ENCODE peak calls at places on chromosomes 12 and 14, in four cellular contexts. C is Peyer's patch, P is WTC11, L is osteocyte. E is an unnamed sample.

GRCh38 chr14:52473557-52473956 is 78.7 kb downstream of the TXNDC16 start:
- DNase-seq in C (no peak), P (no peak), L (no peak), E (no peak)

GRCh38 chr12:65403188-65403587 is 124.7 kb downstream of the MSRB3 start:
- DNase-seq in L (no peak), P (no peak), C (no peak), E (no peak)

GRCh38 chr12:9759680-9760592 is 765 bp downstream of the CD69 start:
- DNase-seq in C (no peak), P (no peak), L (no peak), E (no peak)

GRCh38 chr12:64452559-64453329 is 824 bp downstream of the TBK1 start:
- DNase-seq in L (no peak), C (peak; percentile 57), P (no peak), E (no peak)

GRCh38 chr12:27523305-27523641 is 733 bp upstream of the PPFIBP1 start:
- DNase-seq in C (no peak), P (no peak), L (no peak), E (no peak)

GRCh38 chr12:32126720-32127119 is 20.1 kb downstream of the BICD1 start:
- DNase-seq in P (no peak), L (no peak), C (no peak), E (no peak)

GRCh38 chr12:6367969-6368892 is 7.1 kb downstream of the SCNN1A start:
- DNase-seq in C (no peak), P (no peak), L (no peak), E (no peak)

GRCh38 chr14:84643438-84643837 is 886.5 kb upstream of the FLRT2 start:
- DNase-seq in C (no peak), P (no peak), L (no peak), E (no peak)

GRCh38 chr12:19288603-19289244 is 150.6 kb upstream of the AEBP2 start:
- DNase-seq in P (no peak), L (no peak), C (no peak), E (no peak)

GRCh38 chr12:118052324-118053070 is 8.5 kb downstream of the WSB2 start:
- DNase-seq in P (no peak), L (peak; percentile 86), C (peak; percentile 87), E (no peak)

GRCh38 chr14:73243341-73243740 is 6.0 kb downstream of the PAPLN start:
- DNase-seq in C (no peak), L (no peak), P (no peak), E (no peak)

GRCh38 chr12:110689601-110690430 is 901 bp upstream of the HVCN1 start:
- DNase-seq in P (no peak), C (peak; percentile 77), L (no peak), E (no peak)

GRCh38 chr12:114858388-114859146 is 174.6 kb upstream of the TBX3 start:
- DNase-seq in P (peak; percentile 36), L (no peak), C (peak; percentile 82), E (no peak)

GRCh38 chr14:96095058-96095457 is 55.9 kb downstream of the C14orf132 start:
- DNase-seq in L (no peak), P (no peak), C (peak; percentile 26), E (no peak)

GRCh38 chr12:47088021-47088944 is 8.5 kb upstream of the AMIGO2 start:
- DNase-seq in C (no peak), L (no peak), P (no peak), E (no peak)

GRCh38 chr14:74572829-74573360 is 39.1 kb downstream of the LTBP2 start:
- DNase-seq in C (no peak), L (no peak), P (no peak), E (no peak)

GRCh38 chr12:90010089-90010488 is 301.5 kb upstream of the ATP2B1 start:
- DNase-seq in C (no peak), P (no peak), L (no peak), E (no peak)

GRCh38 chr12:98188649-98189048 is 326.7 kb upstream of the TMPO start:
- DNase-seq in C (no peak), L (no peak), P (no peak), E (no peak)

GRCh38 chr14:94625353-94625635 is 13.1 kb downstream of the SERPINA3 start:
- DNase-seq in L (no peak), C (no peak), P (no peak), E (no peak)

GRCh38 chr12:77152623-77153193 is 87.3 kb upstream of the E2F7 start:
- DNase-seq in L (no peak), C (no peak), P (no peak), E (no peak)

GRCh38 chr12:47938093-47938492 is 25.3 kb upstream of the TMEM106C start:
- DNase-seq in P (no peak), L (no peak), C (no peak), E (no peak)

GRCh38 chr14:33945329-33945728 is 5.5 kb downstream of the EGLN3 start:
- DNase-seq in P (no peak), L (no peak), C (no peak), E (no peak)

GRCh38 chr14:102822311-102822863 is 45.1 kb downstream of the TRAF3 start:
- DNase-seq in C (no peak), L (no peak), P (no peak), E (no peak)

GRCh38 chr12:50751921-50752721 is 11.8 kb upstream of the ATF1 start:
- DNase-seq in P (no peak), C (no peak), L (no peak), E (peak; percentile 18)

GRCh38 chr12:24232531-24232930 is 283.1 kb upstream of the SOX5 start:
- DNase-seq in C (no peak), L (no peak), P (no peak), E (no peak)

GRCh38 chr12:80709811-80710726 is 2.6 kb downstream of the MYF6 start:
- DNase-seq in P (peak; percentile 62), L (no peak), C (no peak), E (no peak)

GRCh38 chr14:92586001-92586947 is 72.7 kb downstream of the RIN3 start:
- DNase-seq in C (peak; percentile 49), P (no peak), L (no peak), E (no peak)

GRCh38 chr12:91877022-91877421 is 268.6 kb downstream of the BTG1 start:
- DNase-seq in L (no peak), C (peak; percentile 93), P (no peak), E (no peak)

GRCh38 chr12:716506-716905 is 35.9 kb upstream of the WNK1 start:
- DNase-seq in C (no peak), L (no peak), P (no peak), E (no peak)

GRCh38 chr14:32588448-32589320 is 259.6 kb downstream of the AKAP6 start:
- DNase-seq in P (peak; percentile 20), L (no peak), C (peak; percentile 67), E (no peak)

GRCh38 chr12:66288121-66288520 is 14.2 kb upstream of the HELB start:
- DNase-seq in L (no peak), P (no peak), C (peak; percentile 56), E (no peak)

GRCh38 chr12:1205512-1206060 is 214.6 kb downstream of the ERC1 start:
- DNase-seq in P (no peak), C (no peak), L (no peak), E (no peak)

GRCh38 chr14:99278836-99279235 is 6.8 kb upstream of the BCL11B start:
- DNase-seq in P (no peak), C (no peak), L (peak; percentile 34), E (no peak)
- TF ChIP-seq CTCF in P (no peak), C (no peak), L (no peak), E (no peak)

DNA sequence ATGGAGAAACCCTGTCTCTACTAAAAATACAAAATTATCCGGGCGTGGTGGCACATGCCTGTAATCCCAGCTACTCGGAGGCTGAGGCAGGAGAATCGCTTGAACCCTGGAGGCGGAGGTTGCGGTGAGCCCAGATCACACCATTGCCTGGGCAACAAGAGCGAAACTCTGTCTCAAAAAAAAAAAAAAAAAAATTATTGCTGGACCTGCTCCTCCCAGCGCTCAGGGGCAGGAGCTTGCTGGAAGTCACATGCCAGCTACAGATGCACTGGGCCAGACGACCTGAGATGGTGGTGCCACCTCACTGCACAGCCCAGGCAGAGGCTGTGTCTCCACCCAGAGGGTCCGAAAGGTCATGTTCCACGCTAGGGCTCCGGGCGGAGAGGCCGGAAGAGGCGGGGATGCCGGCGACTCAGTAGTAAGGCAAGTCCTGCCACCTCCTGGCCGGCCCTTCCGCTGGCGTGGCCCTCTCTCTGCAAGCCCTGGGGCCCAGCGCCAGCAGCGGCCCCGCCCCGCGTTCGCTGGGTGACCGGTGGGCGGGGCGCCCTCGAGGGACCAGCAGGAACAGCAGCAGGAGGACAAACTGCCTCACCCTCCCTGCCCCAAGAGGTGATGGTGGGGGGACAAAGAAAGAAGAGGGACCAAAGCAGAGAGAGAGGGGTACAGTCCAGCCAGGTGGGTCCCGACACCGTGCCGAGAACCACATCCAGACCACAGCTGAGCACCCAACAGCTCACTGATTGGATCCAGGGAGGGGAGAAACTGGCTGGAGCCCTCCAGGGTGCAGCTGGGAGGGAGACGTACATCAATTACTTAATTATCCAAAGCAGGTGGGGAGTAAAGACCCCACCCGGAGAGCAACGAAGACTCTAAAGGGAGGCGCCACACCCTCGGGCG is 3.6 kb upstream of the RHOF start:
- DNase-seq in C (peak; percentile 96), L (no peak), P (peak; percentile 87), E (no peak)
- TF ChIP-seq CTCF in C (peak; percentile 51), L (peak; percentile 42), P (no peak), E (peak; percentile 43)

GRCh38 chr14:59017285-59017965 is 171.0 kb upstream of the DAAM1 start:
- DNase-seq in L (no peak), P (no peak), C (no peak), E (no peak)

GRCh38 chr14:59022144-59022543 is 166.3 kb upstream of the DAAM1 start:
- DNase-seq in C (no peak), P (no peak), L (no peak), E (no peak)

GRCh38 chr14:59018460-59018859 is 170.0 kb upstream of the DAAM1 start:
- DNase-seq in C (no peak), L (no peak), P (no peak), E (no peak)

GRCh38 chr14:59020382-59020781 is 168.1 kb upstream of the DAAM1 start:
- DNase-seq in L (no peak), P (no peak), C (no peak), E (no peak)

DNA sequence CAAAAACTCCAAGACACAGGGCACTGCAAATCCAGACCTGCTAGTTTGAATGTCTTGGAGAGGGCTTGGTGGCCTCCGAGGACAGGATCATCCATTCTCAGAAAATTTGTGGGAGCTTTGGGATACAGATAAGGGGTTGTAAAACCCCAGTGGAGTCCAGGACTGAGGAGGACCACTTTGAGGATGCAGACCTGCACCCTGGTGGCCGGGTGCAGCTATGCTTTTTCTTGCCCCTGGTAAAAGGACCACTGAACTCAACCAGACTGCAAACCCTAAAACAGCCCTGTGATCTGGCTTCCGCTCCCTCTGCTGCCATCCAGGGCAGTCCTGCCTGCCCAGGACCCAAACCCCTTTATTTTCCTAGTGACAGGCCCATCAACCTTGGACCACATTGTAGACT is 169.5 kb upstream of the DAAM1 start:
- DNase-seq in L (no peak), C (no peak), P (peak; percentile 33), E (no peak)
- TF ChIP-seq CTCF in L (peak; percentile 27), C (no peak), P (no peak), E (peak; percentile 50)

DNA sequence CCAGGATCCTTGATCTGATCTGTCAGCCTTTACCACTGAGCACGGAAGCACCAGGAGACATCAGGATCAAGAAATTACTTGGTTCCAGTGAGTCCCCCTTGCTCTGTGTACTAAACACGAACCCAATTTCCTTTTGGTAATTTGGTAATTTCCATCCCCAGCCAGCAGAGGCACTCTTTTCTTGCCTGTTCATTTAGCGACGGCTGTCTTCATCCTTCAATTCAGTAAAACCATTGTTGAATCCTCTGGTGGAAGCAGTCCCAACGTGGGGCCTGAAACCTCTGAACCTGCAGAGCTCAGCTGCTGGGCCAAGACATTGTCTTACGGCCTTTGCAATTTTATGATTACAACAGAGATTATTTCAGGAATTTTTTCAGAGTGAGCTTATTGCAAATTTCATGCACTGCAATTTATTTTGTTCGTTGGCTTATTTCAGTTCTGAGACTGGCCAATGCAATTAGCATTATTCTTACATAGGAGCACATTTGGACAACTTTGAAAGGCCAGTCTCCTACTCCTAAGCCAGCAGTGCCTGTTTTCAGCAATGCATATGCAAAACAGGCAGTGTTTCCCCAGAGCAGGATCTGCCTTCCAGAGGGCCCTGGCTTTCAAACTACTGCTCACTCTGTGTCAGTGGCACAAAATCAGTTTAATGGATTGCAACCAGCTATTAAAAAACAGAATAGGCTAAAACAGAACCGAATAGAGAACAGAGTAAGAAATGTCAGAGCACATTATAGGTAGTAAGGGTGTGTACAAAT is 372.9 kb upstream of the TMEM132C start:
- DNase-seq in L (no peak), P (no peak), C (no peak), E (no peak)
- TF ChIP-seq CTCF in L (peak; percentile 48), P (no peak), C (peak; percentile 41), E (peak; percentile 69)